ENCODE peak calls at places on chromosomes 1 and 21, in six cellular contexts. X is coronary artery; D is NK-92 treated with Interleukin-12 subunit alpha and Interleukin-12 subunit beta, amount 100 ng/mL, for 24 hours; A is CD4-positive, CD25-positive, alpha-beta regulatory T cell; M is HT1080; N is GM04503. C is an unnamed sample.

GRCh38 chr1:17798799-17799382 is 43.8 kb downstream of the ACTL8 start:
- DNase-seq in X (peak), D (no peak), A (no peak), M (no peak), N (no peak), C (no peak)

GRCh38 chr1:33726274-33726804 is 137.5 kb upstream of the HMGB4 start:
- DNase-seq in X (no peak), D (no peak), A (no peak), M (no peak), N (no peak), C (no peak)

GRCh38 chr1:160797861-160798273 is 1.9 kb downstream of the LY9 start:
- DNase-seq in X (no peak), D (peak), A (peak), M (no peak), N (no peak), C (no peak)

GRCh38 chr1:170375082-170375733 is 156.8 kb upstream of the GORAB start:
- DNase-seq in X (no peak), D (no peak), A (no peak), M (no peak), N (no peak), C (no peak)

GRCh38 chr1:207389728-207390464 is 64.2 kb upstream of the CR2 start:
- DNase-seq in X (no peak), D (no peak), A (no peak), M (peak), N (no peak), C (no peak)

GRCh38 chr1:218705391-218705790 is 360.3 kb downstream of the TGFB2 start:
- DNase-seq in X (no peak), D (no peak), A (no peak), M (peak), N (no peak), C (no peak)

GRCh38 chr1:32786856-32787255 is 30.3 kb downstream of the YARS1 start:
- DNase-seq in X (no peak), D (no peak), A (no peak), M (peak), N (no peak), C (no peak)

GRCh38 chr1:212485895-212486590 is 53.3 kb downstream of the NENF start:
- DNase-seq in X (no peak), D (peak), A (no peak), M (peak), N (peak), C (no peak)

GRCh38 chr1:60078182-60078581 is 4.6 kb upstream of the C1orf87 start:
- DNase-seq in X (no peak), D (no peak), A (no peak), M (no peak), N (peak), C (no peak)

GRCh38 chr1:197181982-197182381 is 35.5 kb upstream of the ASPM start:
- DNase-seq in X (no peak), D (no peak), A (no peak), M (no peak), N (no peak), C (no peak)

GRCh38 chr21:15638856-15639549 is 90.8 kb upstream of the USP25 start:
- DNase-seq in X (no peak), D (no peak), A (no peak), M (no peak), N (no peak), C (no peak)

GRCh38 chr1:28259935-28260802 is 851 bp downstream of the SESN2 start:
- DNase-seq in X (peak), D (peak), A (no peak), M (peak), N (peak), C (peak)

GRCh38 chr1:65958561-65959350 is 166.1 kb downstream of the PDE4B start:
- DNase-seq in X (no peak), D (peak), A (peak), M (peak), N (no peak), C (no peak)

GRCh38 chr21:45867041-45867630 is 114.4 kb upstream of the COL6A1 start:
- DNase-seq in X (no peak), D (no peak), A (no peak), M (no peak), N (no peak), C (no peak)

GRCh38 chr1:207822602-207823451 is 71.0 kb downstream of the CD46 start:
- DNase-seq in X (peak), D (no peak), A (peak), M (no peak), N (no peak), C (peak)

GRCh38 chr1:235078480-235078803 is 50.2 kb downstream of the TOMM20 start:
- DNase-seq in X (no peak), D (no peak), A (no peak), M (no peak), N (no peak), C (no peak)

GRCh38 chr1:64162151-64162550 is 41.3 kb upstream of the UBE2U start:
- DNase-seq in X (no peak), D (no peak), A (no peak), M (no peak), N (no peak), C (no peak)

GRCh38 chr1:185045793-185046441 is 559 bp downstream of the RNF2 start:
- DNase-seq in X (peak), D (peak), A (no peak), M (peak), N (no peak), C (peak)

GRCh38 chr21:24729568-24729967 is 877.7 kb downstream of the MRPL39 start:
- DNase-seq in X (no peak), D (no peak), A (no peak), M (no peak), N (no peak), C (no peak)

GRCh38 chr21:43866233-43866632 is 1.2 kb downstream of the AGPAT3 start:
- DNase-seq in X (no peak), D (no peak), A (peak), M (no peak), N (peak), C (no peak)

GRCh38 chr1:13541435-13542215 is 27.8 kb upstream of the LRRC38 start:
- DNase-seq in X (no peak), D (no peak), A (no peak), M (no peak), N (no peak), C (no peak)

GRCh38 chr1:157496121-157496526 is 56.2 kb downstream of the FCRL5 start:
- DNase-seq in X (no peak), D (no peak), A (peak), M (peak), N (no peak), C (no peak)

GRCh38 chr1:56508523-56508983 is 70.8 kb downstream of the PLPP3 start:
- DNase-seq in X (peak), D (no peak), A (no peak), M (peak), N (no peak), C (no peak)

GRCh38 chr1:29515188-29515955 is 279.1 kb downstream of the PTPRU start:
- DNase-seq in X (peak), D (no peak), A (no peak), M (no peak), N (no peak), C (no peak)

C was measured in activated B cell treated with CpG ODN at 0.5 μM for 24 hours.